ENCODE peak calls at places on chromosomes 11 and 22, in seven cellular contexts. N, S, X, Q, P, M and B are unnamed samples.
A peak's percentile ranks its signal among the peaks of the same experiment; 100 is the strongest.

GRCh38 chr11:13940611-13941256 is 21.8 kb upstream of the SPON1 start:
- DNase-seq in X (no peak), S (no peak), P (no peak), Q (no peak), N (no peak), M (no peak), B (no peak)

GRCh38 chr11:2072551-2073261 is 66.5 kb downstream of the IGF2 start:
- DNase-seq in X (no peak), N (no peak), S (no peak), Q (no peak), M (no peak), P (peak; percentile 26), B (no peak)

GRCh38 chr11:74685905-74686304 is 45.3 kb downstream of the CHRDL2 start:
- DNase-seq in S (no peak), P (no peak), Q (no peak), M (peak; percentile 79), N (no peak), X (no peak), B (peak; percentile 37)

GRCh38 chr22:18078329-18079041 is 695 bp downstream of the PEX26 start:
- DNase-seq in X (peak; percentile 15), N (peak; percentile 26), S (peak; percentile 70), P (peak; percentile 36), Q (no peak), M (no peak), B (peak; percentile 60)

GRCh38 chr11:78365381-78365792 is 52.2 kb downstream of the GAB2 start:
- DNase-seq in S (no peak), Q (no peak), X (peak; percentile 12), N (peak; percentile 87), M (no peak), P (peak; percentile 22), B (no peak)

GRCh38 chr11:2203440-2204259 is 32.0 kb upstream of the TH start:
- DNase-seq in S (peak; percentile 58), Q (no peak), P (no peak), X (no peak), N (no peak), M (no peak), B (peak; percentile 43)

GRCh38 chr22:29359469-29359868 is 28.9 kb downstream of the AP1B1 start:
- DNase-seq in Q (peak; percentile 55), N (peak; percentile 54), X (no peak), M (no peak), P (peak; percentile 65), S (peak; percentile 59), B (peak; percentile 57)

GRCh38 chr11:112470355-112470754 is 209.7 kb upstream of the PLET1 start:
- DNase-seq in N (no peak), S (no peak), P (peak; percentile 23), Q (no peak), X (no peak), M (no peak), B (no peak)

GRCh38 chr11:1074244-1075221 is at the start of gene MUC2:
- DNase-seq in X (no peak), S (no peak), Q (no peak), N (no peak), M (peak; percentile 27), P (no peak), B (peak; percentile 50)

GRCh38 chr11:128522943-128523518 is 64.3 kb downstream of the ETS1 start:
- DNase-seq in S (no peak), P (no peak), X (no peak), N (no peak), Q (no peak), M (no peak), B (no peak)

GRCh38 chr11:8911040-8911823 is at the start of gene AKIP1:
- DNase-seq in X (peak; percentile 97), Q (peak; percentile 98), S (peak; percentile 96), N (peak; percentile 95), P (peak; percentile 94), M (peak; percentile 97), B (peak; percentile 95)

GRCh38 chr11:113578164-113578455 is 102.9 kb upstream of the DRD2 start:
- DNase-seq in X (no peak), S (no peak), P (no peak), Q (no peak), M (no peak), N (no peak), B (no peak)